ENCODE peak calls at places on chromosomes 5 and 9, in seven cellular contexts. N is caudate nucleus; L is SK-N-DZ; O is activated CD8-positive, alpha-beta memory T cell treated with anti-CD3 and anti-CD28 coated beads for 48 hours; G is hypothalamus; W is stimulated activated CD4-positive, alpha-beta T cell treated with anti-CD3 and anti-CD28 coated beads, Interleukin-15, amount 100 ng/mL, for 24 hours; C is small intestine. T is an unnamed sample.

GRCh38 chr9:116717150-116717549 is 30.0 kb downstream of the TRIM32 start:
- DNase-seq in C (no peak), W (no peak), N (no peak), L (no peak), G (no peak), O (no peak), T (no peak)

GRCh38 chr5:149785341-149785740 is 55.2 kb downstream of the PPARGC1B start:
- DNase-seq in N (no peak), W (no peak), L (no peak), O (no peak), C (peak), G (no peak), T (no peak)

GRCh38 chr9:131236761-131237160 is 39.5 kb downstream of the FAM78A start:
- DNase-seq in W (no peak), L (no peak), N (no peak), C (no peak), O (no peak), G (no peak), T (no peak)

GRCh38 chr5:54205918-54206317 is 104.5 kb downstream of the ARL15 start:
- DNase-seq in C (no peak), N (no peak), O (no peak), W (no peak), G (no peak), L (no peak), T (no peak)

GRCh38 chr9:85114799-85115198 is 445.3 kb downstream of the NTRK2 start:
- DNase-seq in C (no peak), G (no peak), W (no peak), L (no peak), O (no peak), N (no peak), T (no peak)

GRCh38 chr5:176863765-176864098 is 35.4 kb downstream of the HK3 start:
- DNase-seq in L (no peak), G (no peak), N (no peak), C (no peak), O (no peak), W (no peak), T (no peak)

GRCh38 chr9:123482295-123482970 is 126.4 kb downstream of the CRB2 start:
- DNase-seq in G (no peak), N (no peak), W (no peak), O (no peak), C (peak), L (no peak), T (peak)

GRCh38 chr5:169050146-169050571 is 250.8 kb downstream of the SLIT3 start:
- DNase-seq in G (no peak), N (peak), O (no peak), L (peak), W (no peak), C (no peak), T (no peak)

GRCh38 chr5:34721359-34721758 is 65.2 kb downstream of the RAI14 start:
- DNase-seq in W (no peak), N (no peak), G (no peak), O (no peak), C (no peak), L (no peak), T (no peak)

GRCh38 chr5:57575839-57576238 is 93.2 kb upstream of the ACTBL2 start:
- DNase-seq in W (no peak), G (no peak), L (peak), C (no peak), O (no peak), N (no peak), T (no peak)

GRCh38 chr9:134057751-134058701 is 9.8 kb downstream of the BRD3 start:
- DNase-seq in L (no peak), G (no peak), N (no peak), C (no peak), O (no peak), W (no peak), T (no peak)

GRCh38 chr5:88826959-88827585 is 55.9 kb downstream of the MEF2C start:
- DNase-seq in C (peak), W (peak), G (no peak), L (no peak), N (peak), O (no peak), T (no peak)

GRCh38 chr5:156402387-156402921 is 75.5 kb downstream of the SGCD start:
- DNase-seq in C (no peak), G (no peak), N (peak), L (no peak), O (no peak), W (peak), T (no peak)

GRCh38 chr5:73393606-73394489 is 54.7 kb downstream of the FOXD1 start:
- DNase-seq in G (no peak), L (no peak), C (no peak), O (no peak), W (no peak), N (no peak), T (no peak)

GRCh38 chr5:148996270-148996669 is 66.6 kb downstream of the SH3TC2 start:
- DNase-seq in W (no peak), L (no peak), N (no peak), O (no peak), C (no peak), G (no peak), T (no peak)

GRCh38 chr5:177476531-177477233 is 3.2 kb upstream of the DBN1 start:
- DNase-seq in L (no peak), G (no peak), O (no peak), N (no peak), W (no peak), C (no peak), T (no peak)

GRCh38 chr9:108956098-108956533 is 21.9 kb downstream of the ABITRAM start:
- DNase-seq in L (peak), C (no peak), N (no peak), G (no peak), O (no peak), W (no peak), T (no peak)

GRCh38 chr5:93831449-93831848 is 90.0 kb upstream of the POU5F2 start:
- DNase-seq in O (no peak), N (no peak), C (no peak), L (no peak), W (no peak), G (no peak), T (no peak)

GRCh38 chr5:73825219-73825618 is 199.2 kb downstream of the ARHGEF28 start:
- DNase-seq in L (no peak), O (no peak), N (no peak), W (no peak), G (no peak), C (no peak), T (no peak)

GRCh38 chr5:95873351-95873750 is 50.8 kb upstream of the GLRX start:
- DNase-seq in C (peak), N (no peak), W (no peak), O (no peak), G (no peak), L (no peak), T (no peak)

GRCh38 chr5:144189800-144190429 is 19.2 kb downstream of the KCTD16 start:
- DNase-seq in O (peak), W (peak), G (no peak), N (no peak), C (peak), L (peak), T (no peak)

GRCh38 chr5:113663879-113664278 is 150.4 kb downstream of the YTHDC2 start:
- DNase-seq in O (no peak), N (no peak), W (peak), L (no peak), C (peak), G (no peak), T (peak)

GRCh38 chr9:127802576-127803443 is at the start of gene FPGS:
- DNase-seq in L (peak), N (peak), O (peak), G (peak), W (peak), C (peak), T (peak)

GRCh38 chr9:103183569-103184191 is 188.5 kb downstream of the CYLC2 start:
- DNase-seq in G (no peak), N (no peak), W (no peak), C (peak), L (peak), O (no peak), T (no peak)

GRCh38 chr9:16119861-16120641 is 567.2 kb downstream of the CCDC171 start:
- DNase-seq in N (no peak), O (no peak), G (no peak), W (no peak), C (no peak), L (no peak), T (no peak)

GRCh38 chr9:117936185-117936758 is 232.1 kb downstream of the TLR4 start:
- DNase-seq in O (no peak), G (no peak), N (no peak), W (no peak), C (no peak), L (no peak), T (no peak)

GRCh38 chr9:88197016-88197415 is 58.7 kb upstream of the SPATA31C2 start:
- DNase-seq in W (no peak), N (no peak), L (no peak), G (no peak), C (peak), O (no peak), T (no peak)

GRCh38 chr5:39455645-39456044 is 30.9 kb upstream of the DAB2 start:
- DNase-seq in O (no peak), C (no peak), W (no peak), N (no peak), L (no peak), G (no peak), T (no peak)

GRCh38 chr9:133188006-133188842 is 20.8 kb downstream of the OBP2B start:
- DNase-seq in N (peak), O (no peak), L (peak), C (peak), G (no peak), W (no peak), T (no peak)

GRCh38 chr5:17012289-17012688 is 76.2 kb upstream of the MYO10 start:
- DNase-seq in G (no peak), N (no peak), L (no peak), O (no peak), W (no peak), C (no peak), T (no peak)